ENCODE peak calls at places on chromosomes 13 and 19, in six cellular contexts. G is H9, O is neuronal stem cell, T is trophoblast cell, V is H1, Z is mesenchymal stem cell. Y is an unnamed sample.

GRCh38 chr19:49224856-49225255 is 67.3 kb downstream of the TRPM4 start:
- DNase-seq in G (peak; percentile 87), O (peak; percentile 48), T (peak; percentile 47), V (peak; percentile 78), Z (peak; percentile 61), Y (peak; percentile 57)

GRCh38 chr13:98416408-98416807 is 160.5 kb downstream of the STK24 start:
- DNase-seq in G (no peak), O (no peak), T (peak; percentile 85), V (no peak), Z (no peak), Y (no peak)

GRCh38 chr19:18558202-18558555 is 509 bp downstream of the KXD1 start:
- DNase-seq in G (no peak), O (no peak), T (peak; percentile 21), V (no peak), Z (no peak), Y (no peak)

GRCh38 chr19:51777570-51778460 is 16.8 kb downstream of the FPR2 start:
- DNase-seq in G (peak; percentile 72), O (peak; percentile 70), T (peak; percentile 94), V (peak; percentile 50), Z (peak; percentile 75), Y (peak; percentile 80)

GRCh38 chr19:35041548-35042055 is at the start of gene HPN:
- DNase-seq in G (peak; percentile 96), O (no peak), T (no peak), V (peak; percentile 86), Z (no peak), Y (no peak)

GRCh38 chr13:107422421-107422820 is 792.9 kb downstream of the LIG4 start:
- DNase-seq in G (no peak), O (no peak), T (no peak), V (no peak), Z (no peak), Y (no peak)

GRCh38 chr19:50252111-50252886 is 48.9 kb downstream of the MYH14 start:
- DNase-seq in G (peak; percentile 73), O (no peak), T (peak; percentile 55), V (peak; percentile 92), Z (no peak), Y (no peak)

GRCh38 chr13:58298556-58299135 is 667.1 kb downstream of the PCDH17 start:
- DNase-seq in G (no peak), O (no peak), T (no peak), V (no peak), Z (no peak), Y (no peak)

GRCh38 chr19:48833049-48833448 is 3.2 kb downstream of the HSD17B14 start:
- DNase-seq in G (no peak), O (no peak), T (no peak), V (no peak), Z (no peak), Y (no peak)

GRCh38 chr19:16019691-16020448 is 56.4 kb upstream of the TPM4 start:
- DNase-seq in G (no peak), O (no peak), T (no peak), V (no peak), Z (no peak), Y (no peak)

GRCh38 chr13:53100394-53101063 is 71.9 kb downstream of the OLFM4 start:
- DNase-seq in G (no peak), O (no peak), T (no peak), V (no peak), Z (no peak), Y (no peak)

GRCh38 chr13:99178636-99179035 is 22.0 kb upstream of the UBAC2 start:
- DNase-seq in G (no peak), O (no peak), T (peak; percentile 60), V (no peak), Z (peak; percentile 18), Y (no peak)

GRCh38 chr13:30978981-30979956 is 46.8 kb downstream of the TEX26 start:
- DNase-seq in G (peak; percentile 92), O (peak; percentile 49), T (peak; percentile 19), V (peak; percentile 92), Z (no peak), Y (no peak)

GRCh38 chr19:53102701-53103140 is 501 bp downstream of the ZNF160 start:
- DNase-seq in G (no peak), O (no peak), T (peak; percentile 76), V (no peak), Z (peak; percentile 55), Y (peak; percentile 31)

GRCh38 chr19:28940751-28941500 is 272.0 kb downstream of the UQCRFS1 start:
- DNase-seq in G (no peak), O (no peak), T (peak; percentile 64), V (no peak), Z (no peak), Y (peak; percentile 92)

GRCh38 chr19:7900401-7900870 is 3.2 kb upstream of the MAP2K7 start:
- DNase-seq in G (no peak), O (no peak), T (no peak), V (no peak), Z (no peak), Y (no peak)

GRCh38 chr13:107421951-107422350 is 793.4 kb downstream of the LIG4 start:
- DNase-seq in G (no peak), O (no peak), T (no peak), V (no peak), Z (peak; percentile 38), Y (peak; percentile 6)

GRCh38 chr19:41195675-41196497 is 2.9 kb downstream of the CYP2S1 start:
- DNase-seq in G (no peak), O (no peak), T (peak; percentile 26), V (no peak), Z (peak; percentile 76), Y (peak; percentile 86)

GRCh38 chr19:33864311-33864850 is 67.7 kb downstream of the KCTD15 start:
- DNase-seq in G (no peak), O (no peak), T (no peak), V (no peak), Z (no peak), Y (no peak)

GRCh38 chr19:23817519-23817918 is 58.8 kb upstream of the ZNF681 start:
- DNase-seq in G (peak; percentile 41), O (no peak), T (peak; percentile 70), V (peak; percentile 46), Z (peak; percentile 17), Y (peak; percentile 4)

GRCh38 chr19:40417714-40417996 is 4.5 kb upstream of the PRX start:
- DNase-seq in G (no peak), O (no peak), T (no peak), V (no peak), Z (no peak), Y (no peak)

GRCh38 chr13:77872995-77873394 is 45.6 kb downstream of the EDNRB start:
- DNase-seq in G (no peak), O (no peak), T (no peak), V (no peak), Z (peak; percentile 72), Y (peak; percentile 35)

GRCh38 chr13:55464222-55464621 is 1676.5 kb upstream of the PRR20A start:
- DNase-seq in G (no peak), O (no peak), T (no peak), V (no peak), Z (no peak), Y (no peak)

GRCh38 chr13:100510208-100510997 is 78.2 kb downstream of the GGACT start:
- DNase-seq in G (peak; percentile 82), O (no peak), T (no peak), V (no peak), Z (no peak), Y (no peak)

GRCh38 chr19:43562211-43562697 is 13.1 kb downstream of the XRCC1 start:
- DNase-seq in G (no peak), O (no peak), T (no peak), V (no peak), Z (no peak), Y (no peak)

DNA sequence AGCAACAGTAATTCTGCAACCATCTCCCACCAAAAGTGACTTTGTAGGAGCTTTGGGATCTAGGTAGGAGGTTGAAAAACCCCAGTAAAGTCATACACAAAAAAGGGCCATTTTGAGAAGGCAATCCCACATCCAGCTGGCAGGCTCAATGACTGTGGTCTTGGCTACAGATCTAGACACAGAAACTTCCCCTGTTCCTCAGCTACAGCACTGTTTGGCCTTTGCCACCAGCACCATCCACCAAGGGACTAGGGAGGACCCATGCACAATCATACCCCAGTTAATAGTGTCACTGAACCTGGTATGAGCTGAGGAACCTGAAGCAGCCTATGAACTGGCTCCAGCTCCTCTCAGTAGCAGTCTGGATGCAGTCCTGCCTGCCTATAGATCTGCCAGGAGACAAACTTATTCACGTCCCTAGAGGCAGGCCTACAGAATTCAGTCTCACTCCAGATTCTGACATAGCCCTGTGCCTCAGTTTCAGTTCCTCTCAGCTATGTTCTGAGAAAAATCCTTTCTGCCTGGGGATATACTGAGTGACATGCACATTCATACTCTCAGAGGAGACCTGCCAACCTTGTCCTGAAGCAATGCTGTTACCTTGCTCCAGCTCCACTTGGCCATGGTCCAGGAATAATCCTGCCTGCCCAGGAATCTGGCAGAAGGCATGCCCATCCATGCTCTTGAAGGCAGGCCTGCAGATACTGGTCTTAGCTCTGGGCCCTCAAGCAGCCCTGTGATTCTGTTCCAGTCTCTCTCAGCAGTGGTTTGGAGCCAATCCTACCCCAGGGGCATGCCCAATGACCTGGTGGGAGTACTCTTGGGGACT is 2048.3 kb upstream of the PCDH20 start:
- DNase-seq in G (no peak), O (no peak), T (no peak), V (no peak), Z (no peak), Y (no peak)
- H4K91ac ChIP-seq in G (no peak overlapping the region), O (no peak overlapping the region), T (no peak overlapping the region), V (no peak overlapping the region), Z (no peak overlapping the region), Y (no peak overlapping the region)

DNA sequence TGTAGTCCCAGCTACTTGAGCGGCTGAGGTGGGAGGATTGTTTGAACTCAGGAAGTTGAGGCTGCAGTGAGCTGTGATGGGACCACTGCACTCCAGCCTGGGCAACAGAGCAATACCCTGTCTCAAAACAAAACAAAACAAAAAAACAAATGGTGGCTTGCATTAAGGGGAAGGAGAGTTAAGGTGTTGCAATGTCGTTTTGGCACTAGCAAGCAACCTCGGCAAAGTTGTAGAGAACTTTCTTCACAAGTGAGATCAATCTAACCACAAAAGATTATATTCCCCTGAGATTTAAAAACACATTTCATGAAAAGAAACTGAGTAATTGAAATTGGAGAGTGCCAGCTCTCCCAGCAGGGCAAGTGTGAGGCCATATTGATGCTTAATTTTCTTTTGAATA is 153.7 kb downstream of the KLF5 start:
- DNase-seq in G (no peak), O (no peak), T (no peak), V (no peak), Z (no peak), Y (no peak)
- H4K91ac ChIP-seq in G (no peak overlapping the region), O (no peak overlapping the region), T (no peak overlapping the region), V (no peak overlapping the region), Z (no peak overlapping the region), Y (no peak overlapping the region)

DNA sequence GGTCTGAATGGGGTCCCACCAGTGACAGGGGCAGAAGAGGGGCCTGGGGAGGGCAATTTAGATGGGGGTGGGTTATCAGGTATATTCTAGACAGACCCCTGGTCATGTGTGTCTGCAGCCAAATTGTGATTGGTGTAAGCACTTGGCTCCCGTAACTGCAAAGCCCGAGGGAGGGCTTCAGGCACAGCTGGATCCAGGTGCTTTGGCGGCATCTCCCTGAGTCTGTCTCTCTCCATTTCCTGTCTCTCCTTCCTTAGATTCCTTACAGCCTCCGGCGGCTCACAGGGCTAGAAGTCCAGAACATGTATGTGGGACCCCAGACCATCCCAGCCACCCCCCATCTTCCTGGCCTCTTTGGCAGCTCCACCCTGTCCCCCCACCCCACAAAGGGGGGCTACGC is 31.4 kb downstream of the DHX34 start:
- DNase-seq in G (no peak), O (no peak), T (no peak), V (no peak), Z (no peak), Y (no peak)
- H4K91ac ChIP-seq in G (no peak overlapping the region), O (no peak overlapping the region), T (no peak overlapping the region), V (no peak overlapping the region), Z (no peak overlapping the region), Y (no peak overlapping the region)

GRCh38 chr13:66532146-66532545 is 698.0 kb downstream of the PCDH9 start:
- DNase-seq in G (no peak), O (no peak), T (no peak), V (no peak), Z (peak; percentile 57), Y (peak; percentile 90)
- H4K91ac ChIP-seq in G (no peak overlapping the region), O (no peak overlapping the region), T (no peak overlapping the region), V (no peak overlapping the region), Z (no peak overlapping the region), Y (no peak overlapping the region)

Y was measured in IMR-90.